ENCODE peak calls at places on chromosomes 7 and 10, in four cellular contexts. B is HepG2, G is H1, L is GM12878. D is an unnamed sample.

GRCh38 chr7:140003913-140004382 is 58.8 kb downstream of the PARP12 start:
- DNase-seq in B (peak), G (peak), L (peak), D (peak)

GRCh38 chr10:13994932-13995331 is 335.8 kb downstream of the FRMD4A start:
- DNase-seq in B (no peak), G (no peak), L (no peak), D (no peak)

GRCh38 chr7:90698616-90699015 is 102.5 kb downstream of the CDK14 start:
- DNase-seq in B (no peak), G (no peak), L (no peak), D (no peak)

GRCh38 chr7:506391-506831 is 13.2 kb downstream of the PDGFA start:
- DNase-seq in B (no peak), G (no peak), L (no peak), D (no peak)

GRCh38 chr7:97409346-97409745 is 291.8 kb downstream of the SDHAF3 start:
- DNase-seq in B (no peak), G (no peak), L (no peak), D (no peak)

GRCh38 chr7:115066050-115066449 is 144.2 kb downstream of the MDFIC start:
- DNase-seq in B (no peak), G (no peak), L (peak), D (no peak)

GRCh38 chr7:32846630-32847225 is 44.8 kb downstream of the KBTBD2 start:
- DNase-seq in B (peak), G (peak), L (peak), D (peak)

GRCh38 chr10:84948644-84949043 is 620.3 kb downstream of the CCSER2 start:
- DNase-seq in B (no peak), G (no peak), L (no peak), D (peak)

GRCh38 chr7:85972504-85973141 is 671.1 kb upstream of the GRM3 start:
- DNase-seq in B (no peak), G (no peak), L (no peak), D (no peak)

GRCh38 chr10:103413540-103413939 is 17.1 kb downstream of the PDCD11 start:
- DNase-seq in B (no peak), G (no peak), L (no peak), D (no peak)

GRCh38 chr10:117136391-117136975 is 1.6 kb downstream of the VAX1 start:
- DNase-seq in B (no peak), G (no peak), L (no peak), D (no peak)

GRCh38 chr7:124033807-124034753 is 1.2 kb upstream of the TMEM229A start:
- DNase-seq in B (no peak), G (no peak), L (no peak), D (no peak)

GRCh38 chr7:107850221-107850620 is 40.8 kb upstream of the DLD start:
- DNase-seq in B (no peak), G (no peak), L (no peak), D (no peak)

GRCh38 chr10:73209705-73210104 is 37.4 kb downstream of the DNAJC9 start:
- DNase-seq in B (no peak), G (no peak), L (no peak), D (peak)

GRCh38 chr7:106731637-106732036 is 70.7 kb upstream of the CCDC71L start:
- DNase-seq in B (no peak), G (no peak), L (no peak), D (no peak)

GRCh38 chr10:52434734-52435133 is 120.7 kb downstream of the DKK1 start:
- DNase-seq in B (no peak), G (no peak), L (no peak), D (no peak)

GRCh38 chr10:50375051-50375452 is 123.7 kb upstream of the ASAH2 start:
- DNase-seq in B (no peak), G (no peak), L (no peak), D (peak)

GRCh38 chr10:50375745-50376144 is 124.4 kb upstream of the ASAH2 start:
- DNase-seq in B (no peak), G (no peak), L (no peak), D (no peak)

GRCh38 chr10:50373821-50374501 is 122.6 kb upstream of the ASAH2 start:
- DNase-seq in B (no peak), G (no peak), L (no peak), D (no peak)

GRCh38 chr10:50367732-50368131 is 116.4 kb upstream of the ASAH2 start:
- DNase-seq in B (peak), G (no peak), L (no peak), D (no peak)

DNA sequence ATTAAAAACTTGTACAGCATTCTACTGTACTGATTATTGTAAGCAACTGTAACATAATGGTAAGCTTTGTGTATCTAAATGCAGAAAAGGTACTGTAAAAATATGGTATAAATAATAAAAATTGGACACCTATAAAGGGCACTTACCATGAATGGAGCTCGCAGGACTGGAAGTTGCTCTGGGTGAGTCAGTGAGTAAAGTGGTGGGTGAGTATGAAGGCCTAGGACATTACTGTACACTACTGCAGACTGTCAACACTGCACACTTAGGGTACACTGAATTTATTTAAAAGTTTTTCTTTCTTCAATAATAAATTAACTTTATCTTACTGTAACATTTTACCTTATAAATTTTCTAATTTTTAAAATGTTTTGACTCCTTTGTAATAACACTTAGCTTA is 118.6 kb upstream of the ASAH2 start:
- DNase-seq in B (no peak), G (no peak), L (no peak), D (no peak)
- TF ChIP-seq JUND in B (no peak), G (no peak), L (no peak), D (no peak)

GRCh38 chr7:44618754-44619153 is 12.3 kb downstream of the OGDH start:
- DNase-seq in B (no peak), G (no peak), L (no peak), D (no peak)
- TF ChIP-seq JUND in B (no peak), G (no peak), L (no peak), D (no peak)

GRCh38 chr10:1444826-1445225 is 292.5 kb downstream of the ADARB2 start:
- DNase-seq in B (no peak), G (no peak), L (no peak), D (no peak)

GRCh38 chr10:1452777-1453176 is 284.5 kb downstream of the ADARB2 start:
- DNase-seq in B (no peak), G (no peak), L (no peak), D (no peak)

GRCh38 chr10:1451362-1451888 is 285.9 kb downstream of the ADARB2 start:
- DNase-seq in B (no peak), G (no peak), L (no peak), D (no peak)

GRCh38 chr10:1449806-1450205 is 287.5 kb downstream of the ADARB2 start:
- DNase-seq in B (no peak), G (no peak), L (no peak), D (no peak)

DNA sequence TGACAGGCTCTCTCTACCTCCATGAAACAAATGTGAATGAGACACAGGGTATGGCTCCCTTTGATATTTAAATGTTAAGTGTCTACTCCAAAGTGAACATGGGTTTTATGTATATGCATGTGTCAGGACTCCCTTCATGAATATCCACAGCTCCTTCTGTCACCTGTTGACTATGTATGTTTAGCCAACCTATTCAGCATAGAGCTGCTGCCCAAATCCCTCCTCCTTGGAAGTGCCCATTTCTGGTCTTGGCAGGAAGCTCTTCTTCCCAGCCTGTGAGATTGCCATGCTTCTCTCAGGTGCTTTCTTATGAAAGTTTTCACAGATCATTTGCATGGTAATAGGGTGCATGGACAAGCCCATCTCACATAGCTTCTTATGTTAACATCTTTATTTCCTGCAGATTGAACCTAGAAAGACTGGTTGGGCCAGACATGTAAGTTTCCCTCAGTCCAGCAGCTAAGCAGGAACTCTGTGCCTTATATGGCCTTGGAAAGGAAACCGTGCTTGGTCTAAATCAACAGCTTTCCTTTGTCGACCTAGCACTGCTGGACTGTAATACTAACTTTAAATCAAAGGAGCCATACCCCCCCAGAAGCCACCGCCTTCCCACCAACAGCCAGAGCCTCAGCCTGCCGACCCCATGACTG is 288.9 kb downstream of the ADARB2 start:
- DNase-seq in B (no peak), G (no peak), L (no peak), D (peak)
- TF ChIP-seq JUND in B (no peak), G (no peak), L (no peak), D (no peak)

DNA sequence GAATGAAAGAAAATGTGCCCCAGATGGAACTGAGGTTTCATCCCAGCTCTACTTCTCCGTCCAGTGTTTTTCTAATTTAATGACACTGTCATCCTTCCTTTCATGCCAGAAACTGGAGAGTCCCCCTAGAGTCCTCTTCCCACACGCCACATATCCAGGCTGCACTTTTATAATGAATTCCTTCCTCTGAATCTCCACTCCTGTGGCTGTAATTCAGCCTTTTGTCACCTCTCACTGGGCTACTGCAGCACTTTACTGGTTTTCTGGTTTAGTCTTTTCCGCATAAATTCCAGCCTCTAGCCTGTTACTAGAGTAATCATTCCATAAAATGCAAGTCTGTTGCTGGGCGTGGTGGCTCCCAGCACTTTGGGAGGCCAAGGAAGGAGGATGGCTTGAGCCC is 142.6 kb upstream of the RHEB start:
- DNase-seq in B (no peak), G (no peak), L (no peak), D (no peak)
- TF ChIP-seq JUND in B (no peak), G (no peak), L (no peak), D (no peak)

GRCh38 chr10:16854623-16855022 is 37.4 kb upstream of the RSU1 start:
- DNase-seq in B (no peak), G (no peak), L (no peak), D (no peak)
- TF ChIP-seq JUND in B (no peak), G (no peak), L (no peak), D (no peak)

GRCh38 chr10:36492590-36493510 is 632.5 kb upstream of the ANKRD30A start:
- DNase-seq in B (no peak), G (no peak), L (no peak), D (no peak)

GRCh38 chr10:36496728-36497127 is 628.7 kb upstream of the ANKRD30A start:
- DNase-seq in B (no peak), G (no peak), L (no peak), D (no peak)

GRCh38 chr10:36493511-36493880 is 631.9 kb upstream of the ANKRD30A start:
- DNase-seq in B (no peak), G (no peak), L (no peak), D (no peak)

GRCh38 chr10:36489928-36490279 is 635.5 kb upstream of the ANKRD30A start:
- DNase-seq in B (no peak), G (no peak), L (no peak), D (no peak)

DNA sequence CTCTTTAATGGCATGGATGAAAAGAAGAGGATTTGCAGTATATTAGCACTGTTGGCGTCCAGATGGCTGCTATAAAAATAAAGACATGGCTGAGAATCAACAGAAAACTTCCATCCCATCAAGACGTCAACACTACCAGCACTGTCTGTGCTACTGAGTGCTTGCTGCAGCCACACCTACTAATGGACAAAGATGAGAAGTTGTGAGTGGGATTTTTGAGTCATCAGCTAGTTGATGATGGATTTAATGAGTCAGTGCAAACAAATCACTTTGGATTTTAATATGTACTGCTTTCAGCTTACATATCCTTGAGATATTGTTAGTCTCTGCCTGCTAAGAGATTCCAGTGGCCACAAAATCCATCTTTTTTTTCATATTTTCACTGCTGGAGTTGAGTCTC is 631.0 kb upstream of the ANKRD30A start:
- DNase-seq in B (no peak), G (no peak), L (no peak), D (no peak)
- TF ChIP-seq JUND in B (no peak), G (no peak), L (no peak), D (no peak)

GRCh38 chr10:17257466-17258321 is 29.7 kb downstream of the VIM start:
- DNase-seq in B (peak), G (no peak), L (peak), D (peak)
- TF ChIP-seq JUND in B (no peak), G (no peak), L (no peak), D (no peak)

GRCh38 chr10:15439381-15439837 is 68.3 kb upstream of the FAM171A1 start:
- DNase-seq in B (peak), G (no peak), L (no peak), D (no peak)
- TF ChIP-seq JUND in B (no peak), G (no peak), L (no peak), D (no peak)